ENCODE peak calls at places on chromosomes 7 and 10, in nine cellular contexts. X is psoas muscle, Q is foreskin keratinocyte, Y is dorsolateral prefrontal cortex, J is transverse colon, V is A673, H is fibroblast of mammary gland, E is neural crest cell, B is mesothelial cell of epicardium. K is an unnamed sample.

GRCh38 chr10:42754155-42755027 is 28.2 kb upstream of the BMS1 start:
- DNase-seq in X (peak; percentile 52), Q (no peak), Y (no peak), J (no peak), V (peak; percentile 30), H (no peak), E (peak; percentile 15), B (no peak), K (no peak)

GRCh38 chr7:116809636-116810266 is 52.6 kb upstream of the CAPZA2 start:
- DNase-seq in X (no peak), Q (no peak), Y (no peak), J (no peak), V (peak; percentile 80), H (peak; percentile 77), E (peak; percentile 17), B (no peak), K (no peak)

GRCh38 chr10:49083256-49083655 is 32.1 kb downstream of the VSTM4 start:
- DNase-seq in X (no peak), Q (no peak), Y (peak; percentile 42), J (no peak), V (no peak), H (peak; percentile 32), E (no peak), B (no peak), K (no peak)

GRCh38 chr7:128387216-128387615 is 22.6 kb downstream of the IMPDH1 start:
- DNase-seq in X (no peak), Q (no peak), Y (no peak), J (no peak), V (no peak), H (no peak), E (no peak), B (no peak), K (no peak)

GRCh38 chr7:869348-869747 is 7.0 kb upstream of the GET4 start:
- DNase-seq in X (no peak), Q (no peak), Y (no peak), J (no peak), V (no peak), H (no peak), E (no peak), B (no peak), K (no peak)

GRCh38 chr7:46178685-46179084 is 257.6 kb upstream of the IGFBP3 start:
- DNase-seq in X (no peak), Q (peak; percentile 64), Y (peak; percentile 23), J (no peak), V (no peak), H (peak; percentile 71), E (no peak), B (no peak), K (no peak)

GRCh38 chr10:7948601-7949000 is 105.9 kb upstream of the GATA3 start:
- DNase-seq in X (no peak), Q (no peak), Y (no peak), J (no peak), V (no peak), H (peak; percentile 34), E (no peak), B (no peak), K (no peak)

GRCh38 chr10:68330852-68331454 is 911 bp upstream of the HNRNPH3 start:
- DNase-seq in X (peak; percentile 36), Q (no peak), Y (peak; percentile 48), J (peak; percentile 27), V (no peak), H (peak; percentile 44), E (no peak), B (no peak), K (no peak)

GRCh38 chr7:132603241-132603789 is 27.0 kb upstream of the PLXNA4 start:
- DNase-seq in X (no peak), Q (no peak), Y (no peak), J (no peak), V (no peak), H (no peak), E (no peak), B (no peak), K (no peak)

GRCh38 chr10:398954-399353 is 263.7 kb downstream of the ZMYND11 start:
- DNase-seq in X (no peak), Q (no peak), Y (no peak), J (no peak), V (no peak), H (no peak), E (no peak), B (no peak), K (no peak)

GRCh38 chr7:110129159-110129558 is 961.8 kb upstream of the LRRN3 start:
- DNase-seq in X (no peak), Q (no peak), Y (no peak), J (no peak), V (no peak), H (no peak), E (no peak), B (no peak), K (no peak)

GRCh38 chr7:110131344-110131743 is 959.6 kb upstream of the LRRN3 start:
- DNase-seq in X (no peak), Q (no peak), Y (no peak), J (no peak), V (no peak), H (no peak), E (no peak), B (no peak), K (no peak)

DNA sequence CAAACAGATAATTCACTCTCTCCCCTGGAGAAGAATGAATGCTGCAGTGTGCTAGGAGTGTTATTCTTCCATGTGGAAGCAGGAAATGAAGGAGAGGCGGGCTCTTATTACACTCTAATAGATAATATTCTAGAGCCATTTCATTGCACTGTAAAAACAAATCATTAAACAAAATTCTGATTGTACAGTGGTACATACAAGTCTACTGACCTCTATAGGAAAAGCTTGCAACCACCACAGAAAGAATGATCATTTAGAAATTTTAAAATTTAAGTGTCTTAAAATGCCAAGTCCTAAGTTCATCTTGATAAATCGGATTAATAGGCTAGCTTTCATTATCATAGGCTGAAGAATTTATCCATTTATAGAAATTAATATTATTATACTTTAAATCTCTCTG is 960.3 kb upstream of the LRRN3 start:
- DNase-seq in X (no peak), Q (no peak), Y (no peak), J (no peak), V (no peak), H (no peak), E (no peak), B (no peak), K (no peak)
- TF ChIP-seq CTCF in X (no peak), Q (peak; percentile 55), Y (no peak), J (no peak), V (peak; percentile 31), H (no peak), E (no peak), B (no peak), K (no peak)

GRCh38 chr7:157904866-157905215 is 568.0 kb downstream of the DNAJB6 start:
- DNase-seq in X (no peak), Q (no peak), Y (no peak), J (no peak), V (no peak), H (no peak), E (no peak), B (no peak), K (no peak)

GRCh38 chr7:157904211-157904865 is 567.5 kb downstream of the DNAJB6 start:
- DNase-seq in X (no peak), Q (no peak), Y (no peak), J (no peak), V (no peak), H (no peak), E (no peak), B (no peak), K (no peak)

GRCh38 chr7:157905740-157906461 is 569.1 kb downstream of the DNAJB6 start:
- DNase-seq in X (peak; percentile 23), Q (no peak), Y (no peak), J (no peak), V (no peak), H (no peak), E (no peak), B (no peak), K (no peak)

GRCh38 chr7:157903296-157903695 is 566.5 kb downstream of the DNAJB6 start:
- DNase-seq in X (no peak), Q (no peak), Y (no peak), J (no peak), V (no peak), H (no peak), E (no peak), B (no peak), K (no peak)

GRCh38 chr7:157903715-157904114 is 566.9 kb downstream of the DNAJB6 start:
- DNase-seq in X (no peak), Q (no peak), Y (peak; percentile 85), J (no peak), V (no peak), H (no peak), E (no peak), B (no peak), K (no peak)
- TF ChIP-seq CTCF in X (no peak), Q (no peak), Y (no peak), J (no peak), V (no peak), H (no peak), E (no peak), B (no peak), K (no peak)

GRCh38 chr7:36838616-36839015 is 114.3 kb upstream of the AOAH start:
- DNase-seq in X (no peak), Q (no peak), Y (no peak), J (no peak), V (no peak), H (no peak), E (no peak), B (no peak), K (no peak)

GRCh38 chr7:36847946-36848345 is 123.7 kb upstream of the AOAH start:
- DNase-seq in X (no peak), Q (no peak), Y (no peak), J (no peak), V (no peak), H (no peak), E (no peak), B (no peak), K (no peak)

GRCh38 chr7:36840930-36841329 is 116.6 kb upstream of the AOAH start:
- DNase-seq in X (no peak), Q (no peak), Y (no peak), J (no peak), V (no peak), H (no peak), E (no peak), B (no peak), K (no peak)

GRCh38 chr7:36844374-36844773 is 120.1 kb upstream of the AOAH start:
- DNase-seq in X (no peak), Q (no peak), Y (no peak), J (no peak), V (no peak), H (no peak), E (no peak), B (no peak), K (no peak)
- TF ChIP-seq CTCF in X (no peak), Q (no peak), Y (no peak), J (no peak), V (no peak), H (no peak), E (no peak), B (no peak), K (no peak)

DNA sequence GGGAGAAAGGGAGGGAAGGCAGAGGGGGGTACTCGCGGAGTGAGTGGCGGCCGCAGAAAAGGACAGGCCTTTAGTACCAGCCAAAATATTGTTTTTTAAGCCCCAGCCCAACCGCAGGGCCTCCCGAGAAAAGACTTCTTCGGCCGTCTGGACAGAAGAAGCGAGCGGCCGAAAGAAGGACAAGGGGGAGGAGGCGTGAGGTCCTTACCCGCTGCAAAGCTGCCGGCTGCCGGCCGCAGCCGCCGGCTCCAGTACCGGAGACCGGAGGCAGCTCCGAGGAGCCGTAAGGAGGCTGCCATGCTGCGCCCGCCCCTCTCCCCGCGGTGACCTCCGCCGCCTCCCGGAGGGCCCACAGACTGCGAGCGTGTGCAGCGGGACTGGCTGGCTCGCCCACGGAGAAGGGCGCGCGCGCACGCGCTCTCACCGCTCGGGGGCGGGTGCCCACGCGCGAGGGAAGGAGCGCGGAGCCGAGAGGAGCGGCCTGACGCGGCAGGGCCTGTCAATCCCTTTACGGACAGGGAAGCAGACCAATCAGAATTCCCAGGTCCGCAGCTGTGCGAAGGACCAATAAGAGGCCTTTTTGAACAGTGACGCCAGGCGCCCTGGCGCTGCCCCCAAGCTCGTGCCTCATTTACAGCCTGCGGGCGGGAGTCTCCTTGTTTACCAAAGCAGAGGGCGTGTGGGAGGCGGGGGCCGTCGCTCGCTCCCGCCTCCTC is at the start of gene HIBADH:
- DNase-seq in X (peak; percentile 99), Q (peak; percentile 95), Y (peak; percentile 99), J (peak; percentile 99), V (peak; percentile 99), H (peak; percentile 99), E (peak; percentile 86), B (peak; percentile 95), K (peak; percentile 92)
- TF ChIP-seq CTCF in X (no peak), Q (peak; percentile 21), Y (peak; percentile 29), J (peak; percentile 52), V (no peak), H (no peak), E (no peak), B (no peak), K (peak; percentile 19)

K was measured in CD4-positive, alpha-beta T cell.